ENCODE peak calls at places on chromosomes 12 and 14, in eight cellular contexts. One of them, this sample, is unnamed.

GRCh38 chr14:97299661-97300060 is 502.5 kb downstream of the VRK1 start:
- DNase-seq in CD8-positive, alpha-beta T cell: peak; percentile 19
- DNase-seq in heart right ventricle: no peak
- DNase-seq in GM23338: peak; percentile 50
- DNase-seq in transverse colon: no peak
- DNase-seq in lung: no peak
- DNase-seq in SJCRH30: no peak
- DNase-seq in CD8-positive, alpha-beta memory T cell: peak; percentile 9
- DNase-seq in this sample: no peak

GRCh38 chr12:130220361-130220760 is 58.1 kb downstream of the FZD10 start:
- DNase-seq in CD8-positive, alpha-beta T cell: no peak
- DNase-seq in heart right ventricle: no peak
- DNase-seq in GM23338: peak; percentile 23
- DNase-seq in transverse colon: no peak
- DNase-seq in lung: no peak
- DNase-seq in SJCRH30: no peak
- DNase-seq in CD8-positive, alpha-beta memory T cell: no peak
- DNase-seq in this sample: no peak

GRCh38 chr12:114395755-114396152 is 10.2 kb downstream of the TBX5 start:
- DNase-seq in CD8-positive, alpha-beta T cell: no peak
- DNase-seq in heart right ventricle: no peak
- DNase-seq in GM23338: peak; percentile 44
- DNase-seq in transverse colon: no peak
- DNase-seq in lung: no peak
- DNase-seq in SJCRH30: no peak
- DNase-seq in CD8-positive, alpha-beta memory T cell: no peak
- DNase-seq in this sample: no peak

GRCh38 chr12:71799105-71799504 is 40.5 kb upstream of the TBC1D15 start:
- DNase-seq in CD8-positive, alpha-beta T cell: no peak
- DNase-seq in heart right ventricle: no peak
- DNase-seq in GM23338: peak; percentile 16
- DNase-seq in transverse colon: no peak
- DNase-seq in lung: no peak
- DNase-seq in SJCRH30: no peak
- DNase-seq in CD8-positive, alpha-beta memory T cell: no peak
- DNase-seq in this sample: no peak

GRCh38 chr14:21454843-21455550 is 926 bp downstream of the CHD8 start:
- DNase-seq in CD8-positive, alpha-beta T cell: no peak
- DNase-seq in heart right ventricle: no peak
- DNase-seq in GM23338: peak; percentile 35
- DNase-seq in transverse colon: no peak
- DNase-seq in lung: no peak
- DNase-seq in SJCRH30: no peak
- DNase-seq in CD8-positive, alpha-beta memory T cell: no peak
- DNase-seq in this sample: no peak

GRCh38 chr12:131758016-131758739 is 47.3 kb downstream of the SFSWAP start:
- DNase-seq in CD8-positive, alpha-beta T cell: no peak
- DNase-seq in heart right ventricle: peak; percentile 35
- DNase-seq in GM23338: no peak
- DNase-seq in transverse colon: no peak
- DNase-seq in lung: no peak
- DNase-seq in SJCRH30: no peak
- DNase-seq in CD8-positive, alpha-beta memory T cell: no peak
- DNase-seq in this sample: no peak

GRCh38 chr12:96108321-96108720 is 72.9 kb upstream of the LTA4H start:
- DNase-seq in CD8-positive, alpha-beta T cell: peak; percentile 24
- DNase-seq in heart right ventricle: peak; percentile 40
- DNase-seq in GM23338: peak; percentile 23
- DNase-seq in transverse colon: peak; percentile 59
- DNase-seq in lung: peak; percentile 46
- DNase-seq in SJCRH30: no peak
- DNase-seq in CD8-positive, alpha-beta memory T cell: peak; percentile 1
- DNase-seq in this sample: no peak

GRCh38 chr12:110371408-110372055 is 32.0 kb downstream of the ANAPC7 start:
- DNase-seq in CD8-positive, alpha-beta T cell: no peak
- DNase-seq in heart right ventricle: no peak
- DNase-seq in GM23338: no peak
- DNase-seq in transverse colon: no peak
- DNase-seq in lung: peak; percentile 86
- DNase-seq in SJCRH30: no peak
- DNase-seq in CD8-positive, alpha-beta memory T cell: no peak
- DNase-seq in this sample: no peak

GRCh38 chr12:110543252-110543959 is 39.7 kb downstream of the PPTC7 start:
- DNase-seq in CD8-positive, alpha-beta T cell: no peak
- DNase-seq in heart right ventricle: peak; percentile 71
- DNase-seq in GM23338: no peak
- DNase-seq in transverse colon: peak; percentile 90
- DNase-seq in lung: peak; percentile 92
- DNase-seq in SJCRH30: peak; percentile 70
- DNase-seq in CD8-positive, alpha-beta memory T cell: no peak
- DNase-seq in this sample: no peak

GRCh38 chr12:1435456-1435855 is 158.9 kb downstream of the FBXL14 start:
- DNase-seq in CD8-positive, alpha-beta T cell: no peak
- DNase-seq in heart right ventricle: no peak
- DNase-seq in GM23338: no peak
- DNase-seq in transverse colon: peak; percentile 41
- DNase-seq in lung: no peak
- DNase-seq in SJCRH30: no peak
- DNase-seq in CD8-positive, alpha-beta memory T cell: no peak
- DNase-seq in this sample: no peak

GRCh38 chr12:91441996-91442395 is 259.4 kb upstream of the DCN start:
- DNase-seq in CD8-positive, alpha-beta T cell: no peak
- DNase-seq in heart right ventricle: no peak
- DNase-seq in GM23338: peak; percentile 19
- DNase-seq in transverse colon: no peak
- DNase-seq in lung: no peak
- DNase-seq in SJCRH30: no peak
- DNase-seq in CD8-positive, alpha-beta memory T cell: no peak
- DNase-seq in this sample: no peak

GRCh38 chr12:16499617-16500016 is 106.3 kb downstream of the LMO3 start:
- DNase-seq in CD8-positive, alpha-beta T cell: no peak
- DNase-seq in heart right ventricle: no peak
- DNase-seq in GM23338: no peak
- DNase-seq in transverse colon: no peak
- DNase-seq in lung: no peak
- DNase-seq in SJCRH30: no peak
- DNase-seq in CD8-positive, alpha-beta memory T cell: no peak
- DNase-seq in this sample: no peak

GRCh38 chr14:76271371-76271770 is 104.6 kb upstream of the ESRRB start:
- DNase-seq in CD8-positive, alpha-beta T cell: no peak
- DNase-seq in heart right ventricle: no peak
- DNase-seq in GM23338: no peak
- DNase-seq in transverse colon: no peak
- DNase-seq in lung: no peak
- DNase-seq in SJCRH30: no peak
- DNase-seq in CD8-positive, alpha-beta memory T cell: no peak
- DNase-seq in this sample: no peak

GRCh38 chr14:103871596-103872480 is 24.5 kb upstream of the PPP1R13B start:
- DNase-seq in CD8-positive, alpha-beta T cell: peak; percentile 77
- DNase-seq in heart right ventricle: peak; percentile 85
- DNase-seq in GM23338: peak; percentile 81
- DNase-seq in transverse colon: peak; percentile 89
- DNase-seq in lung: peak; percentile 82
- DNase-seq in SJCRH30: no peak
- DNase-seq in CD8-positive, alpha-beta memory T cell: peak; percentile 69
- DNase-seq in this sample: peak; percentile 78

GRCh38 chr12:128801879-128802391 is 21.8 kb downstream of the SLC15A4 start:
- DNase-seq in CD8-positive, alpha-beta T cell: no peak
- DNase-seq in heart right ventricle: no peak
- DNase-seq in GM23338: no peak
- DNase-seq in transverse colon: no peak
- DNase-seq in lung: no peak
- DNase-seq in SJCRH30: no peak
- DNase-seq in CD8-positive, alpha-beta memory T cell: no peak
- DNase-seq in this sample: no peak

GRCh38 chr12:106258226-106258625 is 10.4 kb upstream of the CKAP4 start:
- DNase-seq in CD8-positive, alpha-beta T cell: no peak
- DNase-seq in heart right ventricle: no peak
- DNase-seq in GM23338: no peak
- DNase-seq in transverse colon: no peak
- DNase-seq in lung: no peak
- DNase-seq in SJCRH30: no peak
- DNase-seq in CD8-positive, alpha-beta memory T cell: no peak
- DNase-seq in this sample: no peak

GRCh38 chr12:49967777-49968250 is 4.9 kb upstream of the AQP6 start:
- DNase-seq in CD8-positive, alpha-beta T cell: no peak
- DNase-seq in heart right ventricle: no peak
- DNase-seq in GM23338: peak; percentile 58
- DNase-seq in transverse colon: no peak
- DNase-seq in lung: no peak
- DNase-seq in SJCRH30: no peak
- DNase-seq in CD8-positive, alpha-beta memory T cell: no peak
- DNase-seq in this sample: no peak

GRCh38 chr14:93957751-93958566 is 18.4 kb downstream of the ASB2 start:
- DNase-seq in CD8-positive, alpha-beta T cell: no peak
- DNase-seq in heart right ventricle: no peak
- DNase-seq in GM23338: no peak
- DNase-seq in transverse colon: no peak
- DNase-seq in lung: no peak
- DNase-seq in SJCRH30: no peak
- DNase-seq in CD8-positive, alpha-beta memory T cell: no peak
- DNase-seq in this sample: no peak
- H3K4me1 ChIP-seq in CD8-positive, alpha-beta T cell: peaks cover 91% of the 10 kb centered on the region
- H3K4me1 ChIP-seq in heart right ventricle: peaks cover 72% of the 10 kb centered on the region
- H3K4me1 ChIP-seq in GM23338: no peaks in the 10 kb centered on the region
- H3K4me1 ChIP-seq in transverse colon: peaks cover 33% of the 10 kb centered on the region
- H3K4me1 ChIP-seq in lung: peaks cover 16% of the 10 kb centered on the region
- H3K4me1 ChIP-seq in SJCRH30: peaks cover 61% of the 10 kb centered on the region
- H3K4me1 ChIP-seq in CD8-positive, alpha-beta memory T cell: peaks cover 94% of the 10 kb centered on the region
- H3K4me1 ChIP-seq in this sample: peaks cover 95% of the 10 kb centered on the region

GRCh38 chr12:14845350-14845750 is 2.0 kb upstream of the ART4 start:
- DNase-seq in CD8-positive, alpha-beta T cell: peak; percentile 54
- DNase-seq in heart right ventricle: no peak
- DNase-seq in GM23338: peak; percentile 88
- DNase-seq in transverse colon: peak; percentile 49
- DNase-seq in lung: peak; percentile 42
- DNase-seq in SJCRH30: peak; percentile 39
- DNase-seq in CD8-positive, alpha-beta memory T cell: peak; percentile 45
- DNase-seq in this sample: peak; percentile 63
- H3K4me3 ChIP-seq in CD8-positive, alpha-beta T cell: no peak overlapping the region
- H3K4me3 ChIP-seq in heart right ventricle: no peak overlapping the region
- H3K4me3 ChIP-seq in GM23338: no peak overlapping the region
- H3K4me3 ChIP-seq in transverse colon: no peak overlapping the region
- H3K4me3 ChIP-seq in lung: no peak overlapping the region
- H3K4me3 ChIP-seq in SJCRH30: no peak overlapping the region
- H3K4me3 ChIP-seq in CD8-positive, alpha-beta memory T cell: no peak overlapping the region
- H3K4me3 ChIP-seq in this sample: no peak overlapping the region

GRCh38 chr14:92988786-92989755 is 66.1 kb downstream of the CHGA start:
- DNase-seq in CD8-positive, alpha-beta T cell: no peak
- DNase-seq in heart right ventricle: no peak
- DNase-seq in GM23338: no peak
- DNase-seq in transverse colon: no peak
- DNase-seq in lung: no peak
- DNase-seq in SJCRH30: peak; percentile 96
- DNase-seq in CD8-positive, alpha-beta memory T cell: no peak
- DNase-seq in this sample: no peak

GRCh38 chr14:92994131-92994676 is 71.3 kb downstream of the CHGA start:
- DNase-seq in CD8-positive, alpha-beta T cell: no peak
- DNase-seq in heart right ventricle: peak; percentile 15
- DNase-seq in GM23338: no peak
- DNase-seq in transverse colon: no peak
- DNase-seq in lung: no peak
- DNase-seq in SJCRH30: no peak
- DNase-seq in CD8-positive, alpha-beta memory T cell: no peak
- DNase-seq in this sample: no peak

GRCh38 chr14:92993302-92993701 is 70.4 kb downstream of the CHGA start:
- DNase-seq in CD8-positive, alpha-beta T cell: no peak
- DNase-seq in heart right ventricle: peak; percentile 57
- DNase-seq in GM23338: no peak
- DNase-seq in transverse colon: no peak
- DNase-seq in lung: peak; percentile 52
- DNase-seq in SJCRH30: no peak
- DNase-seq in CD8-positive, alpha-beta memory T cell: no peak
- DNase-seq in this sample: no peak

GRCh38 chr14:92990456-92991430 is 67.8 kb downstream of the CHGA start:
- DNase-seq in CD8-positive, alpha-beta T cell: no peak
- DNase-seq in heart right ventricle: peak; percentile 23
- DNase-seq in GM23338: no peak
- DNase-seq in transverse colon: no peak
- DNase-seq in lung: no peak
- DNase-seq in SJCRH30: peak; percentile 85
- DNase-seq in CD8-positive, alpha-beta memory T cell: no peak
- DNase-seq in this sample: no peak

DNA sequence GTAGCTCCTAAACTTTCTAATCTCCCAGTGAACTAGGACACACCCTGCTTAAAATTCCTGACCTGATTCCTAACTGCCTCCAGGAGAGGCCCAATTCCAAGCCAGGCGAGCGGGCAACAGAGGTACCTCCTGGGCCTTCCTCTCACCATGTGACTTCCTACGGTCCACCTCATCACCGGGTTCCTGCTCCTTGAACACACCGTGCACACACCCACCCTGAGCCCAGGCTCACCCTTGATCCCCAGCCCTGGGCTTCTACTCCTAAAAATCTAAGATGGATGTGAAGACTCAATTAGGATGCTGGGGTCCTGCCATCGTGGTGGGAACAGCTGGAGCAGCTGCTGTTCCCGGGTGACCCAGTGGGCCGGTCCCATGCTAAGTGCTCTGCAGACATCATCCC is 68.6 kb downstream of the CHGA start:
- DNase-seq in CD8-positive, alpha-beta T cell: no peak
- DNase-seq in heart right ventricle: no peak
- DNase-seq in GM23338: no peak
- DNase-seq in transverse colon: no peak
- DNase-seq in lung: no peak
- DNase-seq in SJCRH30: no peak
- DNase-seq in CD8-positive, alpha-beta memory T cell: no peak
- DNase-seq in this sample: no peak
- H3K4me1 ChIP-seq in CD8-positive, alpha-beta T cell: no peaks in the 10 kb centered on the region
- H3K4me1 ChIP-seq in heart right ventricle: peaks cover 47% of the 10 kb centered on the region
- H3K4me1 ChIP-seq in GM23338: no peaks in the 10 kb centered on the region
- H3K4me1 ChIP-seq in transverse colon: peaks cover 10% of the 10 kb centered on the region
- H3K4me1 ChIP-seq in lung: peaks cover 12% of the 10 kb centered on the region
- H3K4me1 ChIP-seq in SJCRH30: peaks cover 60% of the 10 kb centered on the region
- H3K4me1 ChIP-seq in CD8-positive, alpha-beta memory T cell: no peaks in the 10 kb centered on the region
- H3K4me1 ChIP-seq in this sample: no peaks in the 10 kb centered on the region

GRCh38 chr14:101705733-101706508 is 55.6 kb upstream of the PPP2R5C start:
- DNase-seq in CD8-positive, alpha-beta T cell: peak; percentile 72
- DNase-seq in heart right ventricle: peak; percentile 75
- DNase-seq in GM23338: peak; percentile 68
- DNase-seq in transverse colon: peak; percentile 71
- DNase-seq in lung: peak; percentile 59
- DNase-seq in SJCRH30: no peak
- DNase-seq in CD8-positive, alpha-beta memory T cell: peak; percentile 66
- DNase-seq in this sample: peak; percentile 90
- H3K4me3 ChIP-seq in CD8-positive, alpha-beta T cell: peak overlapping the region; percentile 32
- H3K4me3 ChIP-seq in heart right ventricle: peak overlapping the region; percentile 48
- H3K4me3 ChIP-seq in GM23338: peak overlapping the region; percentile 53
- H3K4me3 ChIP-seq in transverse colon: no peak overlapping the region
- H3K4me3 ChIP-seq in lung: peak overlapping the region; percentile 23
- H3K4me3 ChIP-seq in SJCRH30: no peak overlapping the region
- H3K4me3 ChIP-seq in CD8-positive, alpha-beta memory T cell: no peak overlapping the region
- H3K4me3 ChIP-seq in this sample: no peak overlapping the region

GRCh38 chr14:49969961-49970360 is 77.1 kb downstream of the ARF6 start:
- DNase-seq in CD8-positive, alpha-beta T cell: no peak
- DNase-seq in heart right ventricle: no peak
- DNase-seq in GM23338: no peak
- DNase-seq in transverse colon: no peak
- DNase-seq in lung: no peak
- DNase-seq in SJCRH30: no peak
- DNase-seq in CD8-positive, alpha-beta memory T cell: no peak
- DNase-seq in this sample: no peak
- H3K4me1 ChIP-seq in CD8-positive, alpha-beta T cell: peaks cover 40% of the 10 kb centered on the region
- H3K4me1 ChIP-seq in heart right ventricle: peaks cover 35% of the 10 kb centered on the region
- H3K4me1 ChIP-seq in GM23338: peaks cover 21% of the 10 kb centered on the region
- H3K4me1 ChIP-seq in transverse colon: peaks cover 54% of the 10 kb centered on the region
- H3K4me1 ChIP-seq in lung: peaks cover 8% of the 10 kb centered on the region
- H3K4me1 ChIP-seq in SJCRH30: no peaks in the 10 kb centered on the region
- H3K4me1 ChIP-seq in CD8-positive, alpha-beta memory T cell: peaks cover 47% of the 10 kb centered on the region
- H3K4me1 ChIP-seq in this sample: peaks cover 41% of the 10 kb centered on the region

GRCh38 chr14:60350366-60350720 is 101.3 kb downstream of the PPM1A start:
- DNase-seq in CD8-positive, alpha-beta T cell: no peak
- DNase-seq in heart right ventricle: no peak
- DNase-seq in GM23338: peak; percentile 61
- DNase-seq in transverse colon: no peak
- DNase-seq in lung: no peak
- DNase-seq in SJCRH30: no peak
- DNase-seq in CD8-positive, alpha-beta memory T cell: no peak
- DNase-seq in this sample: no peak
- H3K4me3 ChIP-seq in CD8-positive, alpha-beta T cell: no peak overlapping the region
- H3K4me3 ChIP-seq in heart right ventricle: no peak overlapping the region
- H3K4me3 ChIP-seq in GM23338: no peak overlapping the region
- H3K4me3 ChIP-seq in transverse colon: no peak overlapping the region
- H3K4me3 ChIP-seq in lung: no peak overlapping the region
- H3K4me3 ChIP-seq in SJCRH30: peak overlapping the region; percentile 32
- H3K4me3 ChIP-seq in CD8-positive, alpha-beta memory T cell: no peak overlapping the region
- H3K4me3 ChIP-seq in this sample: no peak overlapping the region

This sample was measured in CD4-positive, CD25-positive, alpha-beta regulatory T cell.